ENCODE peak calls at places on chromosomes 2 and 18, in four cellular contexts. T is GM12891, Y is HL-60, J is K562. E is an unnamed sample.

GRCh38 chr2:176421291-176422050 is 152.2 kb downstream of the MTX2 start:
- DNase-seq in T (no peak), Y (no peak), J (no peak), E (no peak)

GRCh38 chr2:38301969-38302702 is 74.9 kb downstream of the ATL2 start:
- DNase-seq in T (no peak), Y (no peak), J (no peak), E (no peak)

GRCh38 chr2:25132296-25132630 is 36.1 kb downstream of the POMC start:
- DNase-seq in T (no peak), Y (no peak), J (no peak), E (no peak)

GRCh38 chr2:42770288-42771131 is 6.6 kb upstream of the OXER1 start:
- DNase-seq in T (no peak), Y (peak; percentile 58), J (peak; percentile 85), E (no peak)

GRCh38 chr2:196170202-196170680 is 1.1 kb downstream of the STK17B start:
- DNase-seq in T (no peak), Y (peak; percentile 54), J (peak; percentile 24), E (no peak)

GRCh38 chr2:242060212-242060835 is 190.8 kb downstream of the RTP5 start:
- DNase-seq in T (no peak), Y (no peak), J (no peak), E (no peak)

GRCh38 chr18:10085405-10085804 is 171.6 kb downstream of the VAPA start:
- DNase-seq in T (no peak), Y (no peak), J (no peak), E (no peak)

GRCh38 chr2:75707901-75708300 is 2.8 kb downstream of the GCFC2 start:
- DNase-seq in T (no peak), Y (no peak), J (no peak), E (no peak)

GRCh38 chr18:43589611-43590151 is 312.4 kb upstream of the SYT4 start:
- DNase-seq in T (no peak), Y (no peak), J (no peak), E (no peak)

GRCh38 chr18:43590182-43590903 is 313.1 kb upstream of the SYT4 start:
- DNase-seq in T (no peak), Y (no peak), J (no peak), E (no peak)

GRCh38 chr18:43592268-43592667 is 315.0 kb upstream of the SYT4 start:
- DNase-seq in T (no peak), Y (no peak), J (no peak), E (no peak)

GRCh38 chr18:43588838-43589237 is 311.5 kb upstream of the SYT4 start:
- DNase-seq in T (no peak), Y (no peak), J (no peak), E (no peak)

GRCh38 chr18:43587538-43588153 is 310.4 kb upstream of the SYT4 start:
- DNase-seq in T (peak; percentile 10), Y (no peak), J (peak; percentile 14), E (no peak)
- TF ChIP-seq SPI1 in T (no peak), Y (no peak), J (no peak), E (no peak)

DNA sequence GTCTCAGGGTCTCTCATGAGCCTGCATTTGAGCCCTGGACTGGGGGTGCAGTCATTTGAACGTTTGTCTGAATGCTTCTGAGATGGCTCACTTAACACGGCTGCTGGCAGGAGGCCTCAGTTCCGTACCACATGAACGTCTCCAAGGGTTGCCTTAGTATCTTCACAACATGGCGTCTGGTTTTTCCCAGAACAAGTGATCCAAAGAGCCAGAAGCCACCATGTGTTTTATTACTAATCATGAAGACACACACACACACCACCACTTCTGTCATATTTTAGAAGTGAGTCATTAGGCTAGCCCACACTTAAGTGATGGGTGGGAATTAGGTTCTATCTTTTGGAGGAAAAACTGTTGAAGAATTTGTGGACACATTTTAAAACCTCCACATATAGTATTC is 15.0 kb upstream of the MYO1B start:
- DNase-seq in T (no peak), Y (no peak), J (no peak), E (no peak)
- TF ChIP-seq SPI1 in T (no peak), Y (no peak), J (no peak), E (no peak)

GRCh38 chr18:42861259-42861658 is 254.2 kb downstream of the RIT2 start:
- DNase-seq in T (no peak), Y (no peak), J (no peak), E (no peak)

GRCh38 chr18:42854558-42854957 is 260.9 kb downstream of the RIT2 start:
- DNase-seq in T (no peak), Y (no peak), J (no peak), E (no peak)

GRCh38 chr18:42860011-42860410 is 255.5 kb downstream of the RIT2 start:
- DNase-seq in T (no peak), Y (no peak), J (no peak), E (no peak)
- TF ChIP-seq SPI1 in T (no peak), Y (no peak), J (no peak), E (no peak)

GRCh38 chr2:222916229-222917197 is 55.7 kb downstream of the ACSL3 start:
- DNase-seq in T (no peak), Y (no peak), J (no peak), E (no peak)

GRCh38 chr2:222915092-222915957 is 54.5 kb downstream of the ACSL3 start:
- DNase-seq in T (no peak), Y (no peak), J (no peak), E (no peak)

GRCh38 chr2:222920657-222921186 is 59.9 kb downstream of the ACSL3 start:
- DNase-seq in T (no peak), Y (no peak), J (no peak), E (no peak)

GRCh38 chr2:222922019-222922800 is 61.4 kb downstream of the ACSL3 start:
- DNase-seq in T (no peak), Y (no peak), J (no peak), E (no peak)

GRCh38 chr2:222919841-222920609 is 59.2 kb downstream of the ACSL3 start:
- DNase-seq in T (no peak), Y (no peak), J (peak; percentile 49), E (no peak)
- TF ChIP-seq SPI1 in T (no peak), Y (no peak), J (no peak), E (no peak)

E was measured in GM12878.